ENCODE peak calls at places on chromosomes 12 and 14, in seven cellular contexts. Y is trophoblast cell, A is IMR-90, K is neuronal stem cell, Z is H9, S is H1, L is mesenchymal stem cell. G is an unnamed sample. For H3K79me1, the result is how much of the 10 kb centered on the place peaks cover.

GRCh38 chr12:105296116-105297095 is 34.1 kb upstream of the C12orf75 start:
- DNase-seq in Y (no peak), A (no peak), K (no peak), Z (no peak), S (no peak), L (no peak), G (no peak)

GRCh38 chr12:12202747-12203146 is 64.1 kb downstream of the LRP6 start:
- DNase-seq in Y (no peak), A (no peak), K (no peak), Z (no peak), S (no peak), L (no peak), G (peak)

GRCh38 chr12:95601626-95602025 is 50.4 kb upstream of the USP44 start:
- DNase-seq in Y (no peak), A (peak), K (no peak), Z (no peak), S (no peak), L (peak), G (no peak)

GRCh38 chr12:79186506-79186905 is 321.9 kb downstream of the SYT1 start:
- DNase-seq in Y (no peak), A (no peak), K (no peak), Z (no peak), S (no peak), L (no peak), G (no peak)

GRCh38 chr14:102944448-102945330 is 22.2 kb downstream of the AMN start:
- DNase-seq in Y (no peak), A (no peak), K (no peak), Z (no peak), S (no peak), L (no peak), G (no peak)

GRCh38 chr12:74538491-74539258 is 1.0 kb downstream of the ATXN7L3B start:
- DNase-seq in Y (no peak), A (no peak), K (no peak), Z (no peak), S (no peak), L (peak), G (peak)

GRCh38 chr12:41548926-41549325 is 360.8 kb downstream of the PDZRN4 start:
- DNase-seq in Y (no peak), A (no peak), K (no peak), Z (no peak), S (no peak), L (no peak), G (no peak)

GRCh38 chr12:105347486-105347885 is 17.0 kb downstream of the C12orf75 start:
- DNase-seq in Y (no peak), A (no peak), K (no peak), Z (no peak), S (no peak), L (no peak), G (no peak)

GRCh38 chr12:9064815-9065606 is 50.7 kb downstream of the A2M start:
- DNase-seq in Y (peak), A (no peak), K (peak), Z (peak), S (peak), L (peak), G (peak)

GRCh38 chr12:10584415-10584814 is 29.0 kb downstream of the MAGOHB start:
- DNase-seq in Y (no peak), A (peak), K (no peak), Z (no peak), S (no peak), L (no peak), G (no peak)

GRCh38 chr14:74756326-74756725 is 6.8 kb upstream of the YLPM1 start:
- DNase-seq in Y (no peak), A (no peak), K (no peak), Z (no peak), S (no peak), L (no peak), G (peak)

GRCh38 chr12:11545438-11546330 is 103.8 kb upstream of the ETV6 start:
- DNase-seq in Y (no peak), A (no peak), K (no peak), Z (no peak), S (no peak), L (no peak), G (peak)

GRCh38 chr12:56688846-56689113 is 696 bp upstream of the PTGES3 start:
- DNase-seq in Y (no peak), A (no peak), K (no peak), Z (no peak), S (no peak), L (no peak), G (no peak)

GRCh38 chr14:51884086-51884927 is 23.9 kb downstream of the GNG2 start:
- DNase-seq in Y (no peak), A (peak), K (no peak), Z (no peak), S (no peak), L (peak), G (peak)

GRCh38 chr12:62211510-62211909 is 48.7 kb upstream of the USP15 start:
- DNase-seq in Y (no peak), A (no peak), K (no peak), Z (no peak), S (no peak), L (no peak), G (no peak)

GRCh38 chr14:50381823-50382287 is 14.8 kb downstream of the CDKL1 start:
- DNase-seq in Y (no peak), A (no peak), K (no peak), Z (no peak), S (no peak), L (no peak), G (no peak)

GRCh38 chr12:153080-153746 is 60.7 kb downstream of the SLC6A12 start:
- DNase-seq in Y (peak), A (peak), K (peak), Z (peak), S (peak), L (peak), G (peak)

GRCh38 chr14:95504135-95505029 is 12.1 kb downstream of the SYNE3 start:
- DNase-seq in Y (no peak), A (peak), K (no peak), Z (no peak), S (no peak), L (no peak), G (no peak)

GRCh38 chr12:2286051-2286450 is 233.3 kb downstream of the CACNA1C start:
- DNase-seq in Y (no peak), A (no peak), K (no peak), Z (no peak), S (no peak), L (no peak), G (no peak)

GRCh38 chr12:47909839-47910465 is 5.2 kb upstream of the VDR start:
- DNase-seq in Y (no peak), A (no peak), K (no peak), Z (no peak), S (no peak), L (peak), G (no peak)

GRCh38 chr12:12985817-12986408 is 14.2 kb downstream of the HEBP1 start:
- DNase-seq in Y (no peak), A (peak), K (no peak), Z (peak), S (no peak), L (peak), G (peak)

GRCh38 chr14:45112886-45113772 is 21.2 kb downstream of the FKBP3 start:
- DNase-seq in Y (no peak), A (peak), K (no peak), Z (no peak), S (no peak), L (peak), G (no peak)

GRCh38 chr14:23613242-23614070 is 22.7 kb upstream of the DHRS2 start:
- DNase-seq in Y (no peak), A (no peak), K (no peak), Z (no peak), S (no peak), L (no peak), G (no peak)

DNA sequence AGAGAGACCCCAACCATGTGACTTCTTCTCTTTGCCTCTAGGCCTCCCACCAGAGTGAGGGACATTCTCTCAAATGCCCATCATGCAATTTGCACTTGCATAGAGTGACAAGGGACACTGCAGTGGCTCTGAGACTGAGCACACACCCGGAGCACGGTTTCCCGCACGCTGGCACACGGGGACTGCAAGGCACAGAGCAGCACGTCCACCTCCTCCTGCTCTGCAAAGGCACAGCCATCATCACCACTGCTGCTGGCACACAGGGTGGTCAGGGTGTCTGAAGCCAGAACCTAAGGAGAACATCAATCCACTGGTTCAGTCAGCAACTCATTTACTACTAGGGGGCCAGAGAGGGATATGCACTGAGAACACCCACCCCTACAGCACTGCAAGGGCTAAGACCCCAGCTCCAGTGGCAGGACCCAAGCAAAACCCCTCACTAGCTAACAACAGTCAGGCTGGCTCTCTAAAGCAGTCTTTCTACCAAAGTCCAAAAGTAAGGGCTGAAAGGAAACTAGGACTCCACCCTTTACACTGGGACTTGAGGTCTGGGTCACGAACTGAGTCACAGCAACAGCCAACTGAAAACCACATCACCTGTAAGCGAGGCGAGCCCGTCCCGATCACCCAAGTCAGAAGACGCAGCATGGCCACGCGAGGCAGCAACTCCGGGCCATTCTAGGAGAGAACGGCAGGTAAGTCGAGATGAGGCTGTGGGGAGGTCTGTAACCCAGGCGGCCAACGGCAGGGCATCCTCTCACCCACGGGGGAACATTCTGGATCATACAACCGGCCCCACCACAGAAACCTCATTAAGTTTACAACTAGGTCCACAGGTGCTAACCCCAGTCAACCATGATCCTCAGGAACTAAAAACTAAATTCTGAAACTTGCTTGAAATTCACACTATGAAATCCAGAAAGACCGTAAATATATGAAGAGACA is 37.9 kb downstream of the GCN1 start:
- DNase-seq in Y (no peak), A (no peak), K (no peak), Z (no peak), S (no peak), L (no peak), G (no peak)
- H3K23ac ChIP-seq in Y (no peak), A (no peak), K (peak), Z (no peak), S (no peak), L (no peak), G (no peak)

GRCh38 chr12:131903270-131904255 is 9.1 kb downstream of the ULK1 start:
- DNase-seq in Y (no peak), A (no peak), K (no peak), Z (no peak), S (no peak), L (no peak), G (no peak)
- H3K79me1 ChIP-seq in Y (under half), A (half or more), K (under half), Z (under half), S (under half), L (half or more), G (under half)

DNA sequence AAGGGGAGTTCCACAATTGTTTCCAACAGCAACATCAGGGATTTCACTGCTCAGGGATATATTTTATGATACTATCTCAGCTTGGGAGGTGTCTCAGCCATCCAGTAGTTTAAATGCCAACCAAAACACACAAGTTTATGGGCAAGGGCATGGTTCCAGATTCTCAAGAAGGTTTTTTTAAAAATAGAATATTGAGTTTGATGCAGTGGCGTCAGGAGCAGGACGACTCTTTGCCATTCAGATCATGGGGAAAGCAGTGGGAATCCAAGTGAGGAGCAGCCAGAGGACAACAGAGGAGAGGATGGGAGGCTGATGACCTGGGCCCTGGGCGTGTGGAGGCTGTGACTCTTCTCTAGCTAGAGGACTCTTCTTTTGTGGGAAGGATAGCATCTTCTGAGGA is 25.7 kb downstream of the TSHR start:
- DNase-seq in Y (no peak), A (no peak), K (no peak), Z (no peak), S (no peak), L (no peak), G (no peak)
- H3K27ac ChIP-seq in Y (no peak), A (no peak), K (no peak), Z (no peak), S (no peak), L (no peak), G (no peak)

GRCh38 chr12:76739896-76740295 is 24.0 kb upstream of the ZDHHC17 start:
- DNase-seq in Y (no peak), A (no peak), K (no peak), Z (no peak), S (no peak), L (no peak), G (no peak)

GRCh38 chr12:76738824-76739579 is 24.9 kb upstream of the ZDHHC17 start:
- DNase-seq in Y (no peak), A (no peak), K (no peak), Z (peak), S (no peak), L (no peak), G (peak)

DNA sequence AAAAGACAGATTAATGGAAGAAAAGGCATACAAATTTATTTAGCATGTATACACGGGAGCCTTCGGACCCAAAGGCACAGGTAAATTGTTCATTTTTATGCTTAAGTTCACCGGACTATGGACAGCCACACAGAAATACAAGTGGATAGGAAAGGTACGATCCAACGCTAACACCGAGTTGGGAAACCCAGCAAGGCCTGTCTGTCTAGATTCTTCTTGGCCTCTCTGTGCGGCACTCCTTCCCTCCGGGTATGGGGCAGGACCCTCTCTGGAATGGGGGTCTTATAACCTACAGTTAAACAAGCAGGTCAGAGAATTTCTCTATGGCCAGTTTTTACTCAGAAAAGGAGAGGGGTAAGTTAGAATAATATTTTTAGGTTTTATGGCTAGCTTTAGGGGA is 23.4 kb upstream of the ZDHHC17 start:
- DNase-seq in Y (peak), A (no peak), K (no peak), Z (no peak), S (no peak), L (no peak), G (no peak)
- H3K23ac ChIP-seq in Y (no peak), A (no peak), K (no peak), Z (no peak), S (no peak), L (no peak), G (no peak)